ENCODE peak calls at places on chromosomes 7 and 10, in five cellular contexts. D is neuronal stem cell, Z is PC-3, M is IMR-90, Q is endothelial cell of umbilical vein. S is an unnamed sample.

GRCh38 chr7:116393654-116394053 is 105.9 kb upstream of the CAV2 start:
- DNase-seq in D (no peak), Z (no peak), M (peak; percentile 49), Q (peak; percentile 92), S (no peak)

GRCh38 chr7:114426824-114427223 is 12.2 kb downstream of the FOXP2 start:
- DNase-seq in D (no peak), Z (peak; percentile 37), M (peak; percentile 36), Q (peak; percentile 49), S (no peak)

GRCh38 chr10:121112618-121113384 is 261.6 kb downstream of the WDR11 start:
- DNase-seq in D (no peak), Z (no peak), M (no peak), Q (no peak), S (no peak)

GRCh38 chr10:127922675-127923366 is 15.9 kb downstream of the PTPRE start:
- DNase-seq in D (no peak), Z (peak; percentile 83), M (peak; percentile 55), Q (peak; percentile 74), S (no peak)

GRCh38 chr7:2355079-2356008 is 717 bp downstream of the EIF3B start:
- DNase-seq in D (no peak), Z (no peak), M (no peak), Q (peak; percentile 37), S (peak; percentile 30)

GRCh38 chr10:131892817-131893675 is 7.8 kb upstream of the PPP2R2D start:
- DNase-seq in D (no peak), Z (no peak), M (no peak), Q (no peak), S (no peak)

GRCh38 chr7:70657989-70658578 is 473.9 kb upstream of the GALNT17 start:
- DNase-seq in D (no peak), Z (no peak), M (no peak), Q (no peak), S (no peak)

GRCh38 chr10:86691333-86692022 is 23.2 kb downstream of the LDB3 start:
- DNase-seq in D (no peak), Z (no peak), M (no peak), Q (no peak), S (no peak)

GRCh38 chr7:132145466-132145865 is 430.8 kb downstream of the PLXNA4 start:
- DNase-seq in D (peak; percentile 24), Z (peak; percentile 88), M (peak; percentile 34), Q (peak; percentile 88), S (peak; percentile 21)

GRCh38 chr10:93219347-93219746 is 145.7 kb downstream of the CYP26A1 start:
- DNase-seq in D (no peak), Z (no peak), M (peak; percentile 28), Q (no peak), S (no peak)

GRCh38 chr10:110065269-110065668 is 57.5 kb downstream of the ADD3 start:
- DNase-seq in D (no peak), Z (no peak), M (no peak), Q (no peak), S (no peak)

GRCh38 chr10:9596368-9596920 is 1421.2 kb upstream of the CELF2 start:
- DNase-seq in D (no peak), Z (no peak), M (peak; percentile 62), Q (peak; percentile 5), S (no peak)

GRCh38 chr7:45027774-45028114 is 27.7 kb downstream of the CCM2 start:
- DNase-seq in D (no peak), Z (no peak), M (no peak), Q (no peak), S (no peak)

GRCh38 chr7:45031829-45032228 is 31.8 kb downstream of the CCM2 start:
- DNase-seq in D (no peak), Z (no peak), M (no peak), Q (no peak), S (no peak)

GRCh38 chr7:45026984-45027773 is 27.2 kb downstream of the CCM2 start:
- DNase-seq in D (no peak), Z (no peak), M (peak; percentile 64), Q (peak; percentile 31), S (no peak)

GRCh38 chr7:45028138-45028919 is 28.3 kb downstream of the CCM2 start:
- DNase-seq in D (no peak), Z (no peak), M (no peak), Q (no peak), S (no peak)

DNA sequence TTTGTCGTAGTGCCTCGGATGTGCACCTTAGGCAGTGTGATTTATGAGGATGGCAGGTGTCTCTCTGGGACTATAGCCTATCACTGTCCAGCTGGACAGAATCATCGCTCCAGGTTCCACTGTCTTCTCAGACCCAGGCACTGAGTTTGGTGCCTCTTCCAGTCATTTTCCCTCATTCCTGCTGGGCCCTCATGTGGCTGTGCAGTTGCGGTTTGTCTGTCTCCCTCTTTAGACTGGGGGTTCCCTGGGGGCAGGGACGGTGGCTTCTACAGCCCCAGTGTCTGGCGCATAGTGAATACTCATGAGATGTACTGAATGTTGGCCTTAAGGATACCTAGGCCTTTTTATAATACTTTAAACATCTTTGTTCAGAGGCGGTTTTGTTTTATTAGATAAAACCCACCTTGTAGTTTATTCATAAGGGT is 28.9 kb downstream of the CCM2 start:
- DNase-seq in D (no peak), Z (no peak), M (no peak), Q (no peak), S (no peak)
- H3K9ac ChIP-seq in D (no peak overlapping the region), Z (no peak overlapping the region), M (no peak overlapping the region), Q (no peak overlapping the region), S (no peak overlapping the region)

GRCh38 chr7:47332213-47332612 is 249.7 kb downstream of the TNS3 start:
- DNase-seq in D (no peak), Z (no peak), M (no peak), Q (no peak), S (no peak)

GRCh38 chr7:47330561-47331178 is 251.2 kb downstream of the TNS3 start:
- DNase-seq in D (no peak), Z (no peak), M (no peak), Q (no peak), S (no peak)

GRCh38 chr7:47332681-47333080 is 249.2 kb downstream of the TNS3 start:
- DNase-seq in D (no peak), Z (no peak), M (no peak), Q (no peak), S (no peak)

GRCh38 chr7:47330026-47330425 is 251.9 kb downstream of the TNS3 start:
- DNase-seq in D (no peak), Z (no peak), M (no peak), Q (no peak), S (no peak)

GRCh38 chr7:47331179-47331565 is 250.7 kb downstream of the TNS3 start:
- DNase-seq in D (no peak), Z (no peak), M (no peak), Q (no peak), S (no peak)
- H3K4me1 ChIP-seq in D (peaks cover 50% of the 10 kb centered on the region), Z (no peaks in the 10 kb centered on the region), M (peaks cover 54% of the 10 kb centered on the region), Q (peaks cover 26% of the 10 kb centered on the region), S (peaks cover 10% of the 10 kb centered on the region)

GRCh38 chr10:5888843-5889623 is 660 bp downstream of the ANKRD16 start:
- DNase-seq in D (peak; percentile 61), Z (peak; percentile 3), M (no peak), Q (peak; percentile 52), S (peak; percentile 37)

GRCh38 chr10:5892007-5892406 is 2.0 kb downstream of the FBH1 start:
- DNase-seq in D (no peak), Z (no peak), M (no peak), Q (peak; percentile 66), S (no peak)

GRCh38 chr10:5889624-5890518 is at the start of the genes ANKRD16 and FBH1:
- DNase-seq in D (peak; percentile 99), Z (peak; percentile 93), M (peak; percentile 99), Q (peak; percentile 99), S (peak; percentile 99)

GRCh38 chr10:5890519-5890878 is 456 bp downstream of the FBH1 start:
- DNase-seq in D (no peak), Z (peak; percentile 1), M (no peak), Q (peak; percentile 45), S (peak; percentile 41)

DNA sequence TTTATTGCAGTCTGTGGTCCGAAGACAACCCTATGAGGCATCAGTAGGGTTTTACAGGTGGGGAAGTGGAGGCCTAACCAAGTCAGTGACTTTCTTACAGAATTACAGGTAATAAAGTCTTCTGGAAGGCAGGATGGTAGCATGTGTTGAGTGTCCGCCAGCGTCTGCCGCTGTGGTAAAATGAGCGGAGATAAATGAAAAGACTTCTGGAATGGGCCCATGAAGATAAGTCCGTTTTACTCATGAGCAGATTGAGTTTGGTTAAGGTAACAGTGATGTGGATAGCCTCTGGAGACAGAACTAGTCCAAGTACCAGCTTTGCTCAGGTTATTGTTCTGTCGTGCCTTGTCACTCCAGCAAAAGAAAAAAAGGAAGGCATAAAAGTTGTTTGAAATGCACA is 966 bp downstream of the FBH1 start:
- DNase-seq in D (no peak), Z (no peak), M (no peak), Q (peak; percentile 19), S (no peak)
- H3K9ac ChIP-seq in D (no peak overlapping the region), Z (peak overlapping the region; percentile 71), M (peak overlapping the region; percentile 96), Q (peak overlapping the region; percentile 59), S (peak overlapping the region; percentile 93)

GRCh38 chr7:139734395-139734794 is 43.4 kb downstream of the HIPK2 start:
- DNase-seq in D (no peak), Z (peak; percentile 26), M (peak; percentile 96), Q (peak; percentile 43), S (no peak)

GRCh38 chr7:139730746-139731612 is 46.8 kb downstream of the HIPK2 start:
- DNase-seq in D (no peak), Z (peak; percentile 17), M (peak; percentile 72), Q (peak; percentile 69), S (no peak)

GRCh38 chr7:139733751-139734150 is 44.0 kb downstream of the HIPK2 start:
- DNase-seq in D (no peak), Z (no peak), M (no peak), Q (no peak), S (no peak)

GRCh38 chr7:139732471-139733167 is 45.2 kb downstream of the HIPK2 start:
- DNase-seq in D (no peak), Z (no peak), M (no peak), Q (no peak), S (no peak)

GRCh38 chr7:139731802-139732470 is 45.9 kb downstream of the HIPK2 start:
- DNase-seq in D (no peak), Z (peak; percentile 97), M (peak; percentile 83), Q (peak; percentile 81), S (peak; percentile 87)
- H3K4me1 ChIP-seq in D (peaks cover 3% of the 10 kb centered on the region), Z (peaks cover 47% of the 10 kb centered on the region), M (peaks cover 41% of the 10 kb centered on the region), Q (peaks cover 53% of the 10 kb centered on the region), S (peaks cover 13% of the 10 kb centered on the region)

GRCh38 chr10:29438271-29438670 is 149.4 kb downstream of the LYZL1 start:
- DNase-seq in D (no peak), Z (peak; percentile 7), M (peak; percentile 4), Q (no peak), S (no peak)
- H3K9ac ChIP-seq in D (no peak overlapping the region), Z (peak overlapping the region; percentile 44), M (no peak overlapping the region), Q (no peak overlapping the region), S (no peak overlapping the region)